ENCODE peak calls at places on chromosomes 1 and 21, in five cellular contexts. J is EH; Y is mucosa of descending colon; G is GM12891; U is stimulated activated CD4-positive, alpha-beta T cell treated with anti-CD3 and anti-CD28 coated beads, Interleukin-12 subunit alpha, Interleukin-12 subunit beta, amount 100 ng/mL, for 4 hours. F is an unnamed sample.

GRCh38 chr1:69673301-69673700 is 105.6 kb downstream of the LRRC7 start:
- DNase-seq in J (no peak), Y (no peak), G (no peak), U (no peak), F (no peak)

GRCh38 chr1:156848461-156849150 is 10.3 kb downstream of the INSRR start:
- DNase-seq in J (no peak), Y (peak; percentile 85), G (no peak), U (peak; percentile 54), F (no peak)

GRCh38 chr1:165434264-165434663 is 10.7 kb downstream of the RXRG start:
- DNase-seq in J (no peak), Y (no peak), G (no peak), U (no peak), F (no peak)

GRCh38 chr1:52792002-52792401 is 50.6 kb upstream of the ZYG11A start:
- DNase-seq in J (no peak), Y (no peak), G (no peak), U (no peak), F (no peak)

GRCh38 chr1:119260504-119260903 is 108.1 kb upstream of the HAO2 start:
- DNase-seq in J (no peak), Y (no peak), G (no peak), U (no peak), F (no peak)

GRCh38 chr1:54016343-54017282 is 1.4 kb downstream of the LDLRAD1 start:
- DNase-seq in J (peak; percentile 46), Y (no peak), G (no peak), U (no peak), F (no peak)

GRCh38 chr21:29082416-29082815 is 9.0 kb upstream of the CCT8 start:
- DNase-seq in J (no peak), Y (no peak), G (no peak), U (no peak), F (no peak)

GRCh38 chr1:67059331-67059730 is 5.4 kb upstream of the SLC35D1 start:
- DNase-seq in J (peak; percentile 45), Y (no peak), G (no peak), U (no peak), F (no peak)

GRCh38 chr1:29912413-29912812 is 676.1 kb downstream of the PTPRU start:
- DNase-seq in J (peak; percentile 55), Y (no peak), G (no peak), U (no peak), F (no peak)

GRCh38 chr1:32404956-32405355 is 10.7 kb upstream of the BSDC1 start:
- DNase-seq in J (peak; percentile 30), Y (no peak), G (no peak), U (no peak), F (no peak)

GRCh38 chr1:72623299-72623708 is 341.0 kb upstream of the NEGR1 start:
- DNase-seq in J (peak; percentile 54), Y (no peak), G (no peak), U (no peak), F (peak; percentile 22)

GRCh38 chr1:112935474-112936289 is 20.3 kb downstream of the SLC16A1 start:
- DNase-seq in J (peak; percentile 70), Y (no peak), G (no peak), U (no peak), F (no peak)

GRCh38 chr1:96808186-96808585 is 86.6 kb downstream of the PTBP2 start:
- DNase-seq in J (no peak), Y (no peak), G (no peak), U (no peak), F (no peak)

F was measured in GM13976.